ENCODE peak calls at places on chromosomes 3 and 15, in six cellular contexts. M is dorsolateral prefrontal cortex, U is islet precursor cell, B is NCI-H774, J is tibial nerve, X is EL. E is an unnamed sample.

GRCh38 chr3:156630081-156630772 is 44.2 kb upstream of the TIPARP start:
- DNase-seq in M (no peak), U (no peak), B (peak; percentile 43), J (no peak), X (peak; percentile 51), E (peak; percentile 77)

GRCh38 chr15:85716261-85716660 is 78.5 kb downstream of the KLHL25 start:
- DNase-seq in M (no peak), U (no peak), B (no peak), J (no peak), X (no peak), E (no peak)

GRCh38 chr3:3134750-3135448 is 8.2 kb downstream of the TRNT1 start:
- DNase-seq in M (no peak), U (no peak), B (no peak), J (no peak), X (peak; percentile 9), E (no peak)

GRCh38 chr3:125593991-125594574 is 1.2 kb downstream of the OSBPL11 start:
- DNase-seq in M (no peak), U (no peak), B (no peak), J (no peak), X (peak; percentile 29), E (no peak)

GRCh38 chr3:13085081-13085845 is 12.0 kb upstream of the IQSEC1 start:
- DNase-seq in M (no peak), U (no peak), B (no peak), J (no peak), X (no peak), E (no peak)

GRCh38 chr3:183291511-183292031 is 38.5 kb downstream of the B3GNT5 start:
- DNase-seq in M (no peak), U (no peak), B (peak; percentile 57), J (no peak), X (peak; percentile 39), E (no peak)

GRCh38 chr3:105473521-105474223 is 107.0 kb downstream of the ALCAM start:
- DNase-seq in M (no peak), U (peak; percentile 73), B (no peak), J (no peak), X (peak; percentile 79), E (no peak)

GRCh38 chr15:82709421-82710207 is at the start of gene AP3B2:
- DNase-seq in M (peak; percentile 46), U (peak; percentile 81), B (peak; percentile 80), J (no peak), X (peak; percentile 66), E (peak; percentile 44)

GRCh38 chr3:170493712-170494182 is 75.1 kb downstream of the CLDN11 start:
- DNase-seq in M (no peak), U (no peak), B (no peak), J (no peak), X (peak; percentile 42), E (no peak)

GRCh38 chr3:134008630-134009156 is 21.0 kb downstream of the SLCO2A1 start:
- DNase-seq in M (no peak), U (peak; percentile 95), B (no peak), J (no peak), X (peak; percentile 98), E (no peak)